ENCODE peak calls at places on chromosomes 7 and 10, in four cellular contexts. G is HepG2, M is GM12878, I is K562. O is an unnamed sample.

GRCh38 chr7:42373285-42373684 is 136.3 kb upstream of the GLI3 start:
- DNase-seq in M (no peak), I (no peak), G (no peak), O (no peak)

GRCh38 chr7:125383324-125383723 is 453.7 kb upstream of the POT1 start:
- DNase-seq in I (peak; percentile 10), G (no peak), M (no peak), O (no peak)

GRCh38 chr10:131759347-131759746 is 141.5 kb upstream of the PPP2R2D start:
- DNase-seq in I (no peak), M (no peak), G (no peak), O (no peak)

GRCh38 chr7:47600199-47601118 is 18.5 kb upstream of the TNS3 start:
- DNase-seq in G (no peak), I (no peak), M (no peak), O (no peak)

GRCh38 chr10:48634984-48635557 is 30.2 kb upstream of the ARHGAP22 start:
- DNase-seq in I (no peak), M (no peak), G (no peak), O (no peak)

GRCh38 chr10:21184216-21184615 is 287.1 kb upstream of the NEBL start:
- DNase-seq in M (no peak), I (no peak), G (no peak), O (no peak)

GRCh38 chr7:94903971-94904370 is 3.4 kb upstream of the PPP1R9A start:
- DNase-seq in G (no peak), I (no peak), M (no peak), O (no peak)

GRCh38 chr10:21315321-21316220 is 209.9 kb downstream of the SKIDA1 start:
- DNase-seq in M (no peak), G (peak; percentile 32), I (no peak), O (no peak)

GRCh38 chr7:620052-620451 is 100.4 kb upstream of the PDGFA start:
- DNase-seq in I (peak; percentile 39), G (no peak), M (no peak), O (no peak)

GRCh38 chr7:24301703-24302102 is 17.7 kb downstream of the NPY start:
- DNase-seq in G (no peak), M (no peak), I (no peak), O (no peak)

GRCh38 chr7:77467453-77467852 is 51.3 kb upstream of the GSAP start:
- DNase-seq in M (no peak), G (no peak), I (no peak), O (no peak)

GRCh38 chr10:30758341-30758740 is 128.8 kb upstream of the LYZL2 start:
- DNase-seq in G (no peak), I (no peak), M (no peak), O (no peak)

GRCh38 chr7:151251926-151252835 is 3.7 kb upstream of the SMARCD3 start:
- DNase-seq in M (no peak), G (no peak), I (peak; percentile 89), O (peak; percentile 87)

GRCh38 chr7:151252961-151253691 is 4.6 kb upstream of the SMARCD3 start:
- DNase-seq in M (no peak), G (no peak), I (no peak), O (no peak)

GRCh38 chr7:151249732-151250072 is 1.2 kb upstream of the SMARCD3 start:
- DNase-seq in G (no peak), I (peak; percentile 65), M (no peak), O (no peak)

GRCh38 chr7:151250181-151251095 is 1.9 kb upstream of the SMARCD3 start:
- DNase-seq in G (no peak), I (no peak), M (no peak), O (no peak)

GRCh38 chr7:151251328-151251925 is 2.9 kb upstream of the SMARCD3 start:
- DNase-seq in G (no peak), M (no peak), I (no peak), O (peak; percentile 85)
- TF ChIP-seq SP1 in G (no peak), M (no peak), I (no peak), O (no peak)

GRCh38 chr7:134783294-134784069 is 4.0 kb downstream of the CALD1 start:
- DNase-seq in G (no peak), M (no peak), I (no peak), O (no peak)
- TF ChIP-seq TARDBP in G (no peak), M (no peak), I (no peak), O (no peak)

DNA sequence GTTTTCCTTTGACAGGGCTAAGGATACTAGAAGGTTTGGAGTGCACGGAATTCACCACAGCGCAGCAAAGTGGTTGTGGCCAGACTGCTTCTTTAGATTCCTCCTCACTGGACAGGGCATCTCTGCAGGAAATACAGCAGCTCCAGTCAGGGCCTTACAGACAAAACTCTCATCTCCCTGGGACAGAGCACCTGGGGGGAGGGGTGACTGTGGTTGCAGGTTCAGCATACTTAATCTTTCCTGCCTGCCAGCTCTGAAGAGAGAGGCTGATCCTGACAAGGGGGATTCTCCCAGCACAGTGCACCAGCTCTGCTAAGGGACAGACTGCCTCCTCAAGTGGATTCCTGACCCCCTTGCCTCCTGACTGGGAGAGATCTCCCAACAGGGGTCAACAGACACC is 1257.9 kb downstream of the NXPH1 start:
- DNase-seq in I (no peak), G (no peak), M (no peak), O (no peak)
- TF ChIP-seq SP1 in I (no peak), G (no peak), M (no peak), O (no peak)

GRCh38 chr7:75616421-75617167 is 122.1 kb downstream of the HIP1 start:
- DNase-seq in G (no peak), I (no peak), M (no peak), O (no peak)

GRCh38 chr7:75617634-75618234 is 121.0 kb downstream of the HIP1 start:
- DNase-seq in G (peak; percentile 50), I (no peak), M (peak; percentile 40), O (no peak)

GRCh38 chr7:75614390-75614789 is 122.3 kb downstream of the SPDYE5 start:
- DNase-seq in M (no peak), I (no peak), G (no peak), O (no peak)

GRCh38 chr7:75611557-75612178 is 119.5 kb downstream of the SPDYE5 start:
- DNase-seq in G (peak; percentile 86), M (no peak), I (no peak), O (no peak)

GRCh38 chr7:75613351-75613750 is 121.2 kb downstream of the SPDYE5 start:
- DNase-seq in I (no peak), G (no peak), M (no peak), O (no peak)
- TF ChIP-seq TARDBP in I (no peak), G (no peak), M (no peak), O (no peak)

GRCh38 chr10:113232928-113233511 is 283.0 kb downstream of the TCF7L2 start:
- DNase-seq in M (no peak), I (no peak), G (no peak), O (no peak)
- TF ChIP-seq SP1 in M (no peak), I (no peak), G (no peak), O (no peak)

DNA sequence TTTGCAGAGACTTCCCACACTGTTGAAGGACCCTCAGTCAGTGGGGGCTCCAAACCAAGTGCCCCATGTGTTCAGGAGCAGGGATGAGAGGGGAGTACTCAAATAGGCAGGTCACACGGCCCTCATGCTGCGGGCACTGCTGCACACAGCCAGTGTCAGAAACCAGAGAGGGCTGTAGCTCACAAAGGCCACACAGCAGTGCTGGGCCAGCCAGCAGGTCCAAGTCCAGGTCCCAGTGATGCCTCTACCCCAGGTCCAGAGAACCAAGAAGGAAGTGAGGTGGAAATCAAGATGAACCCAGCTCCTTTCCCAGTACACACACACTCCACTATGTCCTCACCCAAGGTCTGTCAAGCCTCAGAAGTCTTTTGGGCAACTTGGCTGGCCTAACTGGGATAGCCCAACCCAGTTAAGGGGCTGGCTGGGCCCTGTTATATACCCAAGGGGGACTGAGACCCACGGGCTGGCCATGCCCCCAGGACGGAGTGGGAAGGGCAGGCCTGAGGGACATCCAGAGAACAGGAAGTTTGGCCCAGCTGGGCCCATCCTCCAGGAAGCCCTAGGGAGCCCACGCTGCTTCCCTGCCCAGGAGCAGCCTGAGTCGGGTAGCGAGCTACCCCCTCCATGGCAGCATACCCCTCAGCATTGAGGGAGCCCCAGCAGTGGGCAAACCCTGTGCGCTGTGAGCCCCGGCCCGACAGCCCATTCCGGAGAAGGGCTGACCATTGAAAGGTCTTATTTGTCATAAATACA is 24.3 kb downstream of the GRID1 start:
- DNase-seq in I (no peak), M (no peak), G (no peak), O (no peak)
- TF ChIP-seq TARDBP in I (no peak), M (no peak), G (no peak), O (no peak)

GRCh38 chr10:34290412-34291082 is 524.5 kb downstream of the PARD3 start:
- DNase-seq in M (no peak), G (peak; percentile 28), I (no peak), O (no peak)
- TF ChIP-seq SP1 in M (no peak), G (no peak), I (no peak), O (no peak)

GRCh38 chr7:12715372-12716133 is 28.1 kb downstream of the ARL4A start:
- DNase-seq in M (no peak), G (peak; percentile 86), I (peak; percentile 86), O (peak; percentile 33)
- TF ChIP-seq TARDBP in M (no peak), G (no peak), I (peak; percentile 61), O (no peak)

O was measured in HEK293T.